ENCODE peak calls at places on chromosomes 16 and 17, in six cellular contexts. X, I, V, C, W and B are unnamed samples.

GRCh38 chr17:78735832-78736525 is 46.1 kb downstream of the CYTH1 start:
- DNase-seq in W (no peak), X (peak; percentile 58), C (no peak), I (no peak), V (no peak), B (no peak)

GRCh38 chr16:6684076-6684673 is 648.5 kb upstream of the RBFOX1 start:
- DNase-seq in X (peak; percentile 11), C (no peak), I (no peak), W (no peak), V (no peak), B (no peak)

GRCh38 chr16:46976550-46976949 is 3.1 kb upstream of the DNAJA2 start:
- DNase-seq in V (no peak), I (no peak), C (no peak), W (no peak), X (no peak), B (no peak)

GRCh38 chr17:35726609-35727460 is 4.6 kb upstream of the RASL10B start:
- DNase-seq in W (peak; percentile 96), V (no peak), X (peak; percentile 35), I (peak; percentile 58), C (no peak), B (no peak)

GRCh38 chr17:80668375-80669149 is 123.9 kb downstream of the RPTOR start:
- DNase-seq in W (no peak), X (no peak), V (no peak), I (no peak), C (no peak), B (no peak)

GRCh38 chr17:34412965-34413441 is 50.0 kb upstream of the CCL1 start:
- DNase-seq in W (no peak), V (no peak), C (no peak), X (peak; percentile 72), I (no peak), B (no peak)

GRCh38 chr17:65018612-65019290 is 37.8 kb downstream of the GNA13 start:
- DNase-seq in X (no peak), I (no peak), W (no peak), V (no peak), C (no peak), B (no peak)

GRCh38 chr16:69590590-69590989 is 24.8 kb downstream of the NFAT5 start:
- DNase-seq in V (no peak), W (no peak), C (no peak), I (no peak), X (no peak), B (no peak)

GRCh38 chr17:45042346-45043120 is 8.9 kb downstream of the DCAKD start:
- DNase-seq in X (no peak), W (no peak), V (no peak), C (no peak), I (no peak), B (no peak)

GRCh38 chr16:84687715-84688114 is 12.1 kb upstream of the USP10 start:
- DNase-seq in W (peak; percentile 86), X (peak; percentile 78), V (no peak), I (peak; percentile 41), C (no peak), B (no peak)